ENCODE peak calls at places on chromosome 14, in five cellular contexts. C is SK-N-SH, Q is GM12878, G is HCT116, X is HepG2. T is an unnamed sample.

GRCh38 chr14:31965735-31966598 is 111.1 kb upstream of the ARHGAP5 start:
- DNase-seq in C (no peak), Q (no peak), G (no peak), X (peak), T (peak)

GRCh38 chr14:92785601-92786426 is 8.3 kb upstream of the GOLGA5 start:
- DNase-seq in C (no peak), Q (no peak), G (no peak), X (no peak), T (peak)

GRCh38 chr14:104968541-104969401 is 9.4 kb downstream of the AHNAK2 start:
- DNase-seq in C (peak), Q (no peak), G (no peak), X (no peak), T (no peak)

GRCh38 chr14:100649173-100649519 is 61.9 kb upstream of the BEGAIN start:
- DNase-seq in C (no peak), Q (no peak), G (no peak), X (no peak), T (no peak)

GRCh38 chr14:101476931-101477553 is 84.3 kb upstream of the DIO3 start:
- DNase-seq in C (no peak), Q (no peak), G (peak), X (peak), T (no peak)

GRCh38 chr14:90733139-90733808 is 83.0 kb downstream of the TTC7B start:
- DNase-seq in C (no peak), Q (no peak), G (no peak), X (no peak), T (no peak)

GRCh38 chr14:77251870-77252269 is 19.1 kb downstream of the NGB start:
- DNase-seq in C (no peak), Q (no peak), G (no peak), X (no peak), T (no peak)

GRCh38 chr14:32657081-32657480 is 281.6 kb upstream of the NPAS3 start:
- DNase-seq in C (no peak), Q (peak), G (no peak), X (peak), T (no peak)

GRCh38 chr14:36300337-36300736 is 20.1 kb downstream of the MBIP start:
- DNase-seq in C (no peak), Q (peak), G (no peak), X (peak), T (no peak)

GRCh38 chr14:60980811-60981625 is at the start of the genes SLC38A6 and TRMT5:
- DNase-seq in C (peak), Q (peak), G (peak), X (peak), T (peak)

GRCh38 chr14:65495196-65495595 is 82.7 kb downstream of the FUT8 start:
- DNase-seq in C (no peak), Q (no peak), G (no peak), X (no peak), T (no peak)

GRCh38 chr14:38174721-38175120 is 33.0 kb upstream of the SSTR1 start:
- DNase-seq in C (no peak), Q (no peak), G (no peak), X (no peak), T (no peak)

GRCh38 chr14:27484633-27485032 is 886.8 kb upstream of the NOVA1 start:
- DNase-seq in C (no peak), Q (no peak), G (no peak), X (no peak), T (no peak)

GRCh38 chr14:20799955-20800544 is 2.6 kb downstream of the RNASE1 start:
- DNase-seq in C (no peak), Q (no peak), G (no peak), X (peak), T (peak)

GRCh38 chr14:23371865-23372264 is 744 bp upstream of the IL25 start:
- DNase-seq in C (no peak), Q (no peak), G (no peak), X (no peak), T (no peak)

GRCh38 chr14:95685978-95686922 is at the start of gene TCL1B:
- DNase-seq in C (peak), Q (no peak), G (no peak), X (no peak), T (peak)

GRCh38 chr14:95679995-95680735 is 6.1 kb upstream of the TCL1B start:
- DNase-seq in C (no peak), Q (no peak), G (peak), X (peak), T (no peak)

GRCh38 chr14:95686935-95687334 is 709 bp downstream of the TCL1B start:
- DNase-seq in C (no peak), Q (no peak), G (no peak), X (no peak), T (no peak)

GRCh38 chr14:95681153-95681552 is 5.1 kb upstream of the TCL1B start:
- DNase-seq in C (no peak), Q (no peak), G (no peak), X (no peak), T (no peak)

GRCh38 chr14:95683793-95684192 is 2.4 kb upstream of the TCL1B start:
- DNase-seq in C (no peak), Q (no peak), G (peak), X (peak), T (peak)
- TF ChIP-seq YY1 in C (no peak), Q (peak), G (no peak), X (no peak), T (no peak)

DNA sequence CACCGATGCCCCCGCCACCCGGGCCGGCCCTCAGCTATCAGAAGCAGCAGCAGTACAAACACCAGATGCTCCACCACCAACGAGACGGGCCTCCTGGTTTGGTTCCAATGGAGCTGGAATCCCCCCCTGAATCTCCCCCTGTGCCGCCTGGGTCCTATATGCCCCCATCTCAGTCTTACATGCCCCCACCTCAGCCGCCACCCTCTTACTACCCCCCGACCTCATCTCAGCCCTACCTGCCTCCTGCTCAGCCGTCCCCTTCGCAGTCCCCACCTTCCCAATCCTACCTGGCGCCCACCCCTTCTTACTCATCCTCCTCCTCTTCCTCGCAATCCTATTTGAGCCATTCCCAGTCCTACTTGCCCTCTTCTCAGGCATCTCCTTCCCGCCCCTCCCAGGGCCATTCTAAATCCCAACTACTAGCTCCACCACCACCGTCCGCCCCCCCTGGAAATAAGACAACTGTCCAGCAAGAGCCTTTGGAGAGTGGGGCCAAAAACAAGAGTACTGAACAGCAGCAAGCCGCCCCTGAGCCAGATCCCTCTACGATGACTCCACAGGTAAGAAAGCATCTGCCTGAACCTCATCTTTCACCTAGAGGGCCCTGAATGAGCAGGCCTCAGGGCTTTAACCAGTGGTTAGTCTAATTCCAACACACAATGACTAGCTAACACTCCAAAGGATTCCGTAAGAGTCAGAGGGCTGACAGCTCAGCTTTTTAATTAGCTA is 851 bp downstream of the YLPM1 start:
- DNase-seq in C (peak), Q (no peak), G (no peak), X (no peak), T (peak)
- TF ChIP-seq ZBTB33 in C (no peak), Q (no peak), G (no peak), X (no peak), T (no peak)

GRCh38 chr14:29222671-29223268 is 456.2 kb downstream of the FOXG1 start:
- DNase-seq in C (peak), Q (no peak), G (no peak), X (peak), T (peak)
- TF ChIP-seq YY1 in C (no peak), Q (no peak), G (no peak), X (no peak), T (no peak)

DNA sequence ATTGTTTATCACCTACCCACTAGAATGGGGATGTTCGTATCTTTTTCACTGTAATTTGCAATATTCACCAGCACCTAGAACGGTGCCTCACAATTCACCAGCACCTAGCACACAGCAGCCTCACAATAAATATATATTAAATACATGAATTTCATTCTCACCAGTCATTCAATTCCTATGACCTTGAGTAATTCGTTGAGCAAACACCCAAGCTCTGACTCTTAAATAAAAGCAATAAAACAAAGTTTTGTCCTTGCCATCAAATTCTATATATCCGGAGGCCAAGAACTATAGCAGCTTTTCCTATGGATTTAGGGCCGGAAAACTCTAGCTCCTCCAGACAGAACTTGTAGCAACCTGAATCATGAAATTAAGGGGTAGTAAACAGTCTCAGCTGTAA is 981 bp downstream of the VTI1B start:
- DNase-seq in C (no peak), Q (no peak), G (no peak), X (no peak), T (no peak)
- TF ChIP-seq ZBTB33 in C (no peak), Q (no peak), G (no peak), X (no peak), T (no peak)

T was measured in K562.